ENCODE peak calls at places on chromosomes 3 and 15, in six cellular contexts. D is cardiac muscle cell, N is upper lobe of left lung, I is colonic mucosa, F is lung, W is mucosa of descending colon. X is an unnamed sample.

GRCh38 chr3:41900265-41900664 is 61.6 kb downstream of the ULK4 start:
- DNase-seq in D (peak), N (no peak), I (no peak), F (no peak), W (no peak), X (no peak)

GRCh38 chr15:45670511-45670910 is 35.7 kb downstream of the SQOR start:
- DNase-seq in D (no peak), N (no peak), I (no peak), F (no peak), W (no peak), X (no peak)

GRCh38 chr3:14801668-14802067 is 17.1 kb upstream of the FGD5 start:
- DNase-seq in D (no peak), N (no peak), I (no peak), F (no peak), W (no peak), X (no peak)

GRCh38 chr3:58608648-58609047 is 31.5 kb upstream of the FAM107A start:
- DNase-seq in D (no peak), N (no peak), I (no peak), F (no peak), W (no peak), X (peak)

GRCh38 chr3:112376996-112377395 is 44.0 kb downstream of the CD200 start:
- DNase-seq in D (no peak), N (no peak), I (no peak), F (no peak), W (no peak), X (no peak)

GRCh38 chr15:53586815-53587214 is 172.6 kb downstream of the WDR72 start:
- DNase-seq in D (peak), N (no peak), I (peak), F (peak), W (peak), X (peak)

GRCh38 chr3:11059090-11059798 is 66.7 kb downstream of the SLC6A1 start:
- DNase-seq in D (peak), N (peak), I (peak), F (peak), W (peak), X (peak)

GRCh38 chr15:47750740-47751262 is 33.5 kb downstream of the SEMA6D start:
- DNase-seq in D (no peak), N (no peak), I (no peak), F (no peak), W (no peak), X (no peak)

GRCh38 chr3:179146911-179147570 is 1.1 kb upstream of the PIK3CA start:
- DNase-seq in D (peak), N (no peak), I (peak), F (no peak), W (peak), X (peak)

GRCh38 chr15:64979252-64979710 is 10.4 kb downstream of the SPG21 start:
- DNase-seq in D (no peak), N (no peak), I (no peak), F (no peak), W (no peak), X (no peak)

GRCh38 chr3:128748527-128748926 is 22.5 kb downstream of the RAB7A start:
- DNase-seq in D (no peak), N (no peak), I (no peak), F (no peak), W (no peak), X (no peak)

GRCh38 chr15:29774900-29775299 is 47.4 kb downstream of the TJP1 start:
- DNase-seq in D (no peak), N (no peak), I (no peak), F (no peak), W (no peak), X (no peak)

GRCh38 chr15:83295417-83295816 is 11.0 kb upstream of the BNC1 start:
- DNase-seq in D (no peak), N (no peak), I (no peak), F (no peak), W (no peak), X (no peak)

GRCh38 chr3:69823710-69824109 is 84.4 kb downstream of the MITF start:
- DNase-seq in D (no peak), N (no peak), I (no peak), F (no peak), W (no peak), X (no peak)

GRCh38 chr3:45479627-45480026 is 91.3 kb downstream of the LARS2 start:
- DNase-seq in D (no peak), N (no peak), I (no peak), F (no peak), W (no peak), X (no peak)

GRCh38 chr3:127352612-127353011 is 64.8 kb upstream of the PRR20G start:
- DNase-seq in D (no peak), N (no peak), I (no peak), F (peak), W (no peak), X (no peak)

GRCh38 chr3:73503781-73504180 is 121.0 kb downstream of the PDZRN3 start:
- DNase-seq in D (no peak), N (no peak), I (no peak), F (no peak), W (no peak), X (no peak)

GRCh38 chr3:177802151-177802900 is 605.0 kb upstream of the TBL1XR1 start:
- DNase-seq in D (no peak), N (no peak), I (no peak), F (no peak), W (no peak), X (no peak)

GRCh38 chr3:127822836-127823589 is 698 bp upstream of the MGLL start:
- DNase-seq in D (peak), N (peak), I (peak), F (peak), W (peak), X (peak)

GRCh38 chr3:194135806-194136518 is at the start of gene HES1:
- DNase-seq in D (peak), N (peak), I (peak), F (peak), W (peak), X (peak)

GRCh38 chr15:44712108-44713005 is 1.0 kb downstream of the B2M start:
- DNase-seq in D (no peak), N (peak), I (peak), F (peak), W (peak), X (peak)

GRCh38 chr3:32480596-32480995 is 22.1 kb downstream of the CMTM6 start:
- DNase-seq in D (no peak), N (no peak), I (no peak), F (no peak), W (no peak), X (no peak)

GRCh38 chr15:36808401-36809160 is 229.2 kb downstream of the CDIN1 start:
- DNase-seq in D (peak), N (no peak), I (no peak), F (no peak), W (no peak), X (no peak)

GRCh38 chr3:35932995-35933394 is 293.7 kb downstream of the ARPP21 start:
- DNase-seq in D (peak), N (no peak), I (no peak), F (no peak), W (peak), X (no peak)

GRCh38 chr3:126170073-126170916 is 10.1 kb downstream of the ALDH1L1 start:
- DNase-seq in D (no peak), N (no peak), I (no peak), F (no peak), W (no peak), X (no peak)

GRCh38 chr3:101182734-101183133 is 137.6 kb downstream of the IMPG2 start:
- DNase-seq in D (no peak), N (no peak), I (no peak), F (no peak), W (no peak), X (no peak)

GRCh38 chr3:179450901-179451334 is 352 bp downstream of the GNB4 start:
- DNase-seq in D (peak), N (no peak), I (peak), F (no peak), W (peak), X (no peak)

GRCh38 chr15:51757463-51757862 is 6.1 kb downstream of the TMOD2 start:
- DNase-seq in D (no peak), N (no peak), I (no peak), F (no peak), W (no peak), X (no peak)

GRCh38 chr3:142243134-142243533 is 17.7 kb upstream of the GK5 start:
- DNase-seq in D (no peak), N (no peak), I (no peak), F (no peak), W (no peak), X (no peak)

GRCh38 chr3:170221924-170222646 is at the start of gene PRKCI:
- DNase-seq in D (peak), N (peak), I (peak), F (peak), W (peak), X (peak)

DNA sequence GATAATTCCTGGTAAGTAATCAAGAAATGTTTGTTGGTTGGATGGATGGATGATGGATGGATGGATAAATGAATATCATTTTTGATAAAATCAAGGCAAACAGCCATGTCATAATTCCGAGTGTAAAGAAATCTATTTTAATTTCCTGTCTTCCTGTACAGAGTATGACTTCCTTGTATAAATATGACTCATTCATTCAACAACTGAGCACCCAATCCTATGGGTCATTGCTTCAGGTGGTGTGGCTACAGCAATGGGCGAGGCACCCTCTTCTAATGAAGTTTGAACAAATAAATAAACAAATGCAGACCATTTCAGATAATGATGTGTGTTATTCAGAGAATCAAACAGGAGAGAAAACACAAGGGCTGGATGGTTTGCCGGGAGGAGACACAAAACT is 198.7 kb downstream of the TNIK start:
- DNase-seq in D (no peak), N (no peak), I (peak), F (no peak), W (peak), X (no peak)
- H3K4me3 ChIP-seq in D (no peak), N (no peak), I (no peak), F (no peak), W (no peak), X (no peak)

GRCh38 chr3:114760679-114761078 is 386.4 kb downstream of the ZBTB20 start:
- DNase-seq in D (no peak), N (no peak), I (no peak), F (no peak), W (no peak), X (no peak)

GRCh38 chr3:114762144-114762543 is 384.9 kb downstream of the ZBTB20 start:
- DNase-seq in D (no peak), N (no peak), I (no peak), F (no peak), W (no peak), X (no peak)

GRCh38 chr3:114764056-114764492 is 383.0 kb downstream of the ZBTB20 start:
- DNase-seq in D (no peak), N (no peak), I (peak), F (no peak), W (peak), X (no peak)

GRCh38 chr3:114756506-114757279 is 390.4 kb downstream of the ZBTB20 start:
- DNase-seq in D (no peak), N (no peak), I (no peak), F (no peak), W (no peak), X (no peak)

DNA sequence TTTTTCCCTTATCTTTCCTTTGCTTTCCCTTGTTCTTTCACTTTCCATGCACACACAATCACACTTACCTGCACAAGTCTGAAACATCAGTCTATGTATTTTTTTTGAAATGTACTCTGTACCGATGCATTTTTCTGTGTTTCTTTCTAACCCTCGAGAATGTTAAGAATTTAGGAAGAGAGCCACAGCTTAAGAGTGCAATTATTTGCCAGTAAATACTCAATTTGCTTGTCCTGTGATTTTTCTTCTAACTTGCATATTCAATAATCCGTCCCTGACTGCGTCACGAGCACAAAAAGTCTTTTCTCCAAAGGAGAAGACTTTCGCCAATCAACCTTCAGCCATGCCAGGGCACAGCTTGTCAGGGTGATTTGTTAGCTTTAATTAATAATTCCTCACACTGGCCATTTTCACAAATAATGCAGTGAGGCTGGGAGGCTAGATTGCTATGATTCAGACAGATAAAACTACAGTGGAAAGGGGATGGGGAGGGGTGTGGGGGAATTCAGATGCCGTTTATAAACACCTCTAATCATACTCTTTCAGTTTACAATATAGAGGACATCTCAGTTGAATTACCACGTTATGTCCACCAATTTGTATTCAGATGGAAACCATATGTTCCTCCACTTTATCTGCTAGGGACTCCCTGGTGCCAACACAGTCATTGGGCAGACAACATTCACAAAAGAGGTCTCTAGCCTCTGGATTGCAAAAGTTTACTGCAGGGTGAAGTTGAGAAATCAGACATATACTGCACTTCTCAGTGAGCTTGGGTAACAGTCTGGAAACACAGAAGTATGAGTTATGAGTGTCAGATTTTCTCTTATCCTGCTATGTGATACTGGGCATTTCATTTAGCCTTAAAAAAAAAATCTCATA is 388.0 kb downstream of the ZBTB20 start:
- DNase-seq in D (no peak), N (no peak), I (no peak), F (no peak), W (no peak), X (peak)
- H3K4me3 ChIP-seq in D (no peak), N (peak), I (no peak), F (no peak), W (no peak), X (no peak)

GRCh38 chr15:59295742-59296090 is 77.0 kb downstream of the MYO1E start:
- DNase-seq in D (no peak), N (no peak), I (no peak), F (no peak), W (no peak), X (no peak)
- H3K4me3 ChIP-seq in D (no peak), N (no peak), I (no peak), F (no peak), W (no peak), X (no peak)

GRCh38 chr15:89837830-89838178 is 23.2 kb upstream of the ANPEP start:
- DNase-seq in D (no peak), N (no peak), I (no peak), F (no peak), W (no peak), X (no peak)

GRCh38 chr15:89835190-89835564 is 20.5 kb upstream of the ANPEP start:
- DNase-seq in D (no peak), N (no peak), I (no peak), F (no peak), W (no peak), X (no peak)

GRCh38 chr15:89839424-89839823 is 24.8 kb upstream of the ANPEP start:
- DNase-seq in D (no peak), N (no peak), I (no peak), F (no peak), W (no peak), X (no peak)

GRCh38 chr15:89836255-89837133 is 21.8 kb upstream of the ANPEP start:
- DNase-seq in D (peak), N (no peak), I (no peak), F (no peak), W (no peak), X (no peak)

DNA sequence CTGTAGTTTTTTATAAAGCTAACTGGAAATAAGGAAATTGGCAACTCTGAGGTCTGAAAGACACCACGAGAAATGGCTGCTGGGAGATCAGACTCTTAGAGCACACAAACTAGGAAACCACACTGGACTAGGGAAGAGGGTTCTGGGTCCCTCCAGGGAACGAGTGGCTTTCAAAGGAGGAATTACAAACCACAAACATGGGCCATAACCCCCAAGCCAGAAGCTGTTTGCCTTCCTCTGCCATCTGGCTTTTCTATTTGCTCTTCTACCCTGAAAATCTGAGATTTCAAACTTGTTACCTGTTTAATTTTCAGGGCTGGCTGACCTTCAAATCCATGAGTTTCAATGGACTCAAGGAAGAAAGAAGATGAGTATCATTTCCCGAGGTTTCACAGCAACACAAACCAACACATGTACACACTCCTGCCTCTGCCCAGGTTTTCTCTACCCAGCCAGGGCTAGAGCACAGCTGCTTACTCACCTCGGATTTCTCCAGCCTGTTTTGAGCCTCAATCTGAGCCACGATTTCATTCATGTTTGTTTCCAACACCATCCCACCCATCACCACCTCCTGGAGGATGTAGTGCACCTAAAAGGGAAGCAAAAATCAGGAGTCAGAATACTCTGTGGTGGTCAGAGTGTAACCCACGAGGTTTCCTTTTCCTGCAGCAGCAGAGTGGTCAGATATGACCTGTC is 22.6 kb upstream of the ANPEP start:
- DNase-seq in D (no peak), N (no peak), I (no peak), F (no peak), W (no peak), X (peak)
- H3K4me3 ChIP-seq in D (no peak), N (no peak), I (no peak), F (no peak), W (no peak), X (no peak)

DNA sequence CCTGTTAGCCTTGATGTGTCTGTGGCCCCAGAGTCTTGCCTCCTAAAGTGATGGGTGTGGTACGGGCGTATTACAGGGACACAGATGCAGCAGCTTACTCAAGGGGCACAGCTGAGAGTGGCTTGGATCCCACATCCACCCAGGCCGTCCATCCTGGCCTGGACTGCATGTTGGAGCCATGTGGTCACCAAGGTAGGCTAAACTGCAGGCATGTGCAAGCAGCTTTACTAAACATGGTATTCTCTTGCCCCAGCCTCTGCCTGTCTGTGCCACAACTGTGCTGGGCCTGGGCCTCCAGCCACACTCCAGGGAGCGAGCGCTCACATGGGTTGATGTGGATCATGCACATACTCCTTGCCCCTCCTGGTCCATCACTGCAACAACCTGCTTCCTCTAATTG is 6.1 kb upstream of the GPR62 start:
- DNase-seq in D (no peak), N (no peak), I (no peak), F (no peak), W (no peak), X (no peak)
- H3K4me3 ChIP-seq in D (no peak), N (no peak), I (no peak), F (no peak), W (no peak), X (no peak)

GRCh38 chr3:71360170-71360569 is 223.4 kb downstream of the FOXP1 start:
- DNase-seq in D (no peak), N (no peak), I (no peak), F (no peak), W (no peak), X (no peak)
- H3K4me3 ChIP-seq in D (no peak), N (no peak), I (no peak), F (no peak), W (no peak), X (no peak)

GRCh38 chr3:147356909-147357733 is 49.2 kb downstream of the ZIC4 start:
- DNase-seq in D (peak), N (no peak), I (no peak), F (no peak), W (no peak), X (no peak)
- H3K4me3 ChIP-seq in D (no peak), N (no peak), I (no peak), F (no peak), W (no peak), X (no peak)

DNA sequence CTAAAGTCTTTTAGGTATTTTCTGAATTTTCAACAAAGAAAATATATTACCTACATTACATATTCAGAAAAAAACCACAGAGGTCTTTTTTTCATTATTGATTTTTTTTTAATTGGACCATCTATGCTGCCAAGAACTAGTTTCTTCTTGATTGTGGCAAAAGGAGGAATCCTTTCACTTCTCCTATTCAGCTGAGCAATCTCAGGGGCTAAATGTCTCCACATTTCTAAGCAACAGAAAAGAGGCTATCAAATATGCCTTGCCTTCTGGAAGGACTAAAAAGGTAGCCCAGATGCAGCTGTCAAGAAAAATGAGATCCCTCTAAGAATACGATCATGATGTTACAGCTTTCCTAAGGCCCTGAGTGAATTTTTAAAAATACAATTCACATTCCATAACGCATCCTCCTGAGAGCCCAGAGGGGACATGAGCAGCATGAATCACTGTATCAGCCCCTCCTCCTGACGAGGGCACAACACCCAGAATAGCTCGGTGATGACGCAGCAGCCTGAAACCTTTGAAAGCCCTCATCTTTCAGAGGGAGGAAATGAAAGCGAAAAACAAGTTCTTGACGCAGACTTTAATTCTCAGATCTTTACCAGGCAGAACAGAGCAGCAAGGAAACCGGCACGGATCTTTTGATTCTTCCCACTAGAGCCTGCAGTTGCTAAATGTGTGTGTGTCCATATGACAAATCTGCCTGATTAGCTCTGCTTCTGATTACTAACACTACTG is 24.6 kb downstream of the RUBCN start:
- DNase-seq in D (peak), N (no peak), I (peak), F (peak), W (peak), X (no peak)
- H3K4me3 ChIP-seq in D (peak), N (peak), I (no peak), F (no peak), W (no peak), X (no peak)

GRCh38 chr15:94203321-94203720 is 28.0 kb upstream of the MCTP2 start:
- DNase-seq in D (no peak), N (no peak), I (no peak), F (no peak), W (no peak), X (no peak)
- H3K4me3 ChIP-seq in D (no peak), N (no peak), I (no peak), F (no peak), W (no peak), X (no peak)

GRCh38 chr3:171255236-171255806 is 204.9 kb downstream of the TNIK start:
- DNase-seq in D (no peak), N (no peak), I (no peak), F (no peak), W (no peak), X (no peak)
- H3K4me3 ChIP-seq in D (no peak), N (no peak), I (no peak), F (no peak), W (no peak), X (no peak)